ENCODE peak calls at places on chromosomes 1 and 21, in ten cellular contexts. I is IMR-90, D is GM23338, J is body of pancreas, V is astrocyte of the spinal cord, U is lower leg skin, C is GM12864, P is AG04450, X is right lobe of liver, Z is HL-60. K is an unnamed sample.

GRCh38 chr1:54596756-54597155 is 26.6 kb downstream of the FAM151A start:
- DNase-seq in Z (no peak), I (no peak), J (no peak), P (no peak), V (no peak), U (no peak), X (no peak), D (no peak), C (no peak), K (no peak)

GRCh38 chr1:116878804-116879477 is 30.8 kb upstream of the PTGFRN start:
- DNase-seq in U (no peak), J (no peak), D (peak; percentile 50), P (no peak), I (peak; percentile 17), Z (no peak), X (no peak), V (peak; percentile 64), C (peak; percentile 34), K (peak; percentile 62)

GRCh38 chr1:210144736-210145135 is 87.9 kb upstream of the SERTAD4 start:
- DNase-seq in Z (no peak), D (no peak), X (no peak), J (no peak), V (peak; percentile 22), C (no peak), P (no peak), I (no peak), U (no peak), K (no peak)

GRCh38 chr1:37177230-37177864 is 143.0 kb upstream of the GRIK3 start:
- DNase-seq in X (no peak), C (no peak), U (no peak), J (peak; percentile 14), P (no peak), V (no peak), D (peak; percentile 82), Z (peak; percentile 18), I (peak; percentile 1), K (peak; percentile 9)

GRCh38 chr1:239446611-239447010 is 60.2 kb downstream of the CHRM3 start:
- DNase-seq in D (no peak), C (no peak), P (no peak), Z (no peak), X (no peak), J (no peak), I (no peak), U (no peak), V (no peak), K (no peak)

GRCh38 chr1:223702735-223703667 is 9.3 kb upstream of the CAPN2 start:
- DNase-seq in U (no peak), Z (no peak), C (no peak), X (no peak), P (no peak), V (peak; percentile 58), I (peak; percentile 80), D (no peak), J (no peak), K (no peak)

GRCh38 chr1:243501002-243501401 is 245.2 kb downstream of the SDCCAG8 start:
- DNase-seq in U (no peak), Z (no peak), D (no peak), C (no peak), J (no peak), P (peak; percentile 41), V (peak; percentile 88), X (no peak), I (peak; percentile 93), K (peak; percentile 86)

GRCh38 chr1:234478481-234479309 is at the start of gene TARBP1:
- DNase-seq in P (peak; percentile 20), J (peak; percentile 69), U (no peak), I (peak; percentile 78), C (no peak), Z (peak; percentile 78), V (peak; percentile 68), D (peak; percentile 81), X (peak; percentile 80), K (peak; percentile 79)

GRCh38 chr1:190494451-190494850 is 16.8 kb upstream of the BRINP3 start:
- DNase-seq in U (no peak), V (no peak), Z (no peak), X (no peak), P (no peak), C (no peak), J (no peak), I (no peak), D (no peak), K (no peak)

GRCh38 chr21:37383066-37383465 is 16.5 kb downstream of the DYRK1A start:
- DNase-seq in I (no peak), Z (no peak), X (no peak), J (no peak), V (no peak), U (no peak), D (peak; percentile 32), P (no peak), C (no peak), K (peak; percentile 70)

GRCh38 chr1:94887603-94888171 is 39.2 kb downstream of the CNN3 start:
- DNase-seq in J (no peak), C (no peak), I (no peak), V (no peak), D (peak; percentile 77), P (no peak), U (no peak), Z (no peak), X (no peak), K (no peak)

GRCh38 chr1:186208405-186209129 is 166.5 kb downstream of the TPR start:
- DNase-seq in I (peak; percentile 67), J (no peak), V (peak; percentile 44), U (no peak), X (no peak), D (no peak), Z (no peak), P (no peak), C (no peak), K (no peak)

GRCh38 chr21:45929477-45929876 is 52.1 kb upstream of the COL6A1 start:
- DNase-seq in Z (no peak), U (no peak), C (no peak), X (peak; percentile 25), J (no peak), I (no peak), P (no peak), D (no peak), V (no peak), K (no peak)

GRCh38 chr1:55635856-55636255 is 420.7 kb upstream of the USP24 start:
- DNase-seq in I (peak; percentile 43), C (no peak), Z (no peak), V (peak; percentile 51), P (no peak), X (no peak), J (no peak), U (no peak), D (no peak), K (peak; percentile 79)

GRCh38 chr1:173525936-173526335 is 48.8 kb downstream of the PRDX6 start:
- DNase-seq in C (no peak), U (no peak), Z (no peak), D (no peak), X (no peak), V (no peak), P (no peak), I (no peak), J (no peak), K (no peak)

GRCh38 chr1:3763351-3764125 is 9.0 kb upstream of the SMIM1 start:
- DNase-seq in V (no peak), D (no peak), Z (no peak), C (no peak), J (no peak), X (no peak), U (no peak), I (no peak), P (no peak), K (no peak)

DNA sequence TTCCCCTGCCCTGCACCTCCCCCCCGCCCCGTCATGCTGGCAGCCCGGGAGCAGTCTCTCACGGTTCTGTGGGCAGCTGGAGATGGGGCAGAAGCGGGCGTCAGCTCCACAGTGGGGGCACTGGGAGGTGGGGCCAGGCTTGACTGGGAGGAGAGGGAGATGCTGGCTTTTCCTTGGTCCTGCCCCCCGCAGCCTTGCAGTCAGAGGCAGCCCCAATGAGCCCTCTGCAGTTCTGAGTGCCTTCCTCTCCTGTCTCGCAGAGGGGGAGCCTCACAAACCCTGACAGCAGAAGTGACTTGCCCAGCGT is 21.7 kb downstream of the ARHGEF10L start:
- DNase-seq in Z (no peak), I (no peak), P (no peak), X (no peak), J (peak; percentile 35), D (no peak), C (no peak), V (peak; percentile 18), U (no peak), K (no peak)
- H3K4me3 ChIP-seq in Z (no peak overlapping the region), I (no peak overlapping the region), P (no peak overlapping the region), X (no peak overlapping the region), J (no peak overlapping the region), D (no peak overlapping the region), C (no peak overlapping the region), V (no peak overlapping the region), U (no peak overlapping the region), K (no peak overlapping the region)

GRCh38 chr1:96075704-96076455 is 645.7 kb upstream of the PTBP2 start:
- DNase-seq in X (no peak), U (no peak), D (no peak), Z (no peak), V (no peak), C (no peak), I (no peak), P (no peak), J (no peak), K (peak; percentile 3)

GRCh38 chr1:96076589-96076988 is 645.0 kb upstream of the PTBP2 start:
- DNase-seq in C (no peak), I (no peak), J (no peak), P (no peak), X (no peak), D (no peak), V (no peak), U (no peak), Z (no peak), K (no peak)

DNA sequence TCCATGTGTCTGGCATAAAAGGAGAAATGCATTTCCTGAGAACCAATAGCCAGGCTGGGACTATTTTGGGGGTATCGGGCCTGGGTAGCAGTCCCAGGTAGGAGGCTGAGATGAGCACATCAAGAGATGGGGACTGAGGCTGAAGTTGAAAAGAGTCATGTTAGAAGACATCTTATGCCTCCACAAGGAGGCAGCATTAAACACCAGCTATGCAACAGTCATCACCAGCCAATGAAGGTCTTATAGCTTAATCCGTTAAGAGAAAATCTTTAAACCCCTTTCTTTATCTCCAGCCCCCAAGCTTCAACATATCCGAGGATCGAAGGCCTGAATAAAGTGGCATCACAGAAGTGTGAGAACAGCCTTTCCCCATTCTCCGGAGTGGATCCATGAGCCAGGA is 640.7 kb upstream of the PTBP2 start:
- DNase-seq in V (peak; percentile 10), C (no peak), Z (no peak), D (peak; percentile 33), P (no peak), J (no peak), I (peak; percentile 16), X (no peak), U (no peak), K (peak; percentile 5)
- TF ChIP-seq CTCF in V (peak; percentile 20), C (no peak), Z (no peak), D (peak; percentile 32), P (peak; percentile 33), J (no peak), I (peak; percentile 22), X (no peak), U (no peak), K (no peak)

GRCh38 chr1:160437432-160438319 is 37.3 kb downstream of the VANGL2 start:
- DNase-seq in U (no peak), D (no peak), J (no peak), V (no peak), I (no peak), C (peak; percentile 76), Z (no peak), P (no peak), X (no peak), K (no peak)
- H3K4me3 ChIP-seq in U (no peak overlapping the region), D (no peak overlapping the region), J (no peak overlapping the region), V (no peak overlapping the region), I (no peak overlapping the region), C (peak overlapping the region; percentile 1), Z (no peak overlapping the region), P (no peak overlapping the region), X (peak overlapping the region; percentile 36), K (no peak overlapping the region)

GRCh38 chr1:203776636-203777035 is 11.7 kb downstream of the LAX1 start:
- DNase-seq in Z (no peak), X (no peak), U (no peak), I (no peak), V (no peak), C (no peak), D (no peak), J (peak; percentile 18), P (no peak), K (no peak)
- TF ChIP-seq CTCF in Z (peak; percentile 6), X (peak; percentile 28), U (no peak), I (no peak), V (peak; percentile 5), C (no peak), D (no peak), J (peak; percentile 14), P (peak; percentile 2), K (no peak)